ENCODE peak calls at places on chromosomes 2 and 18, in seven cellular contexts. B is NCI-H2029, J is neural progenitor cell, Z is Ammon's horn, H is A549, K is HAP-1, O is T-cell. M is an unnamed sample.
A peak's percentile ranks its signal among the peaks of the same experiment; 100 is the strongest.

GRCh38 chr2:157334797-157335196 is 9.2 kb upstream of the ERMN start:
- DNase-seq in O (no peak), Z (no peak), H (no peak), J (no peak), B (no peak), K (no peak), M (no peak)

GRCh38 chr2:170006592-170007327 is 171.2 kb upstream of the MYO3B start:
- DNase-seq in B (no peak), O (no peak), Z (no peak), J (no peak), H (no peak), K (no peak), M (no peak)

GRCh38 chr2:59920961-59921360 is 632.5 kb downstream of the BCL11A start:
- DNase-seq in J (no peak), Z (no peak), B (no peak), K (no peak), O (no peak), H (no peak), M (no peak)

GRCh38 chr2:172095146-172095904 is 7.4 kb downstream of the DLX2 start:
- DNase-seq in J (peak; percentile 80), O (peak; percentile 55), K (peak; percentile 83), H (peak; percentile 74), B (no peak), Z (no peak), M (peak; percentile 64)

GRCh38 chr2:206150631-206151030 is 8.6 kb downstream of the NDUFS1 start:
- DNase-seq in B (no peak), K (peak; percentile 24), H (no peak), Z (no peak), J (no peak), O (no peak), M (no peak)

GRCh38 chr2:99403524-99403923 is 66.3 kb downstream of the EIF5B start:
- DNase-seq in J (no peak), O (no peak), K (no peak), Z (no peak), B (no peak), H (peak; percentile 13), M (no peak)

GRCh38 chr2:62705859-62706720 is 577 bp downstream of the EHBP1 start:
- DNase-seq in J (peak; percentile 44), Z (peak; percentile 75), B (peak; percentile 16), H (peak; percentile 80), K (peak; percentile 78), O (no peak), M (peak; percentile 22)

GRCh38 chr2:44191739-44192138 is 23.1 kb downstream of the PPM1B start:
- DNase-seq in H (no peak), Z (no peak), B (no peak), O (no peak), K (no peak), J (no peak), M (no peak)

GRCh38 chr2:46510596-46511177 is 31.3 kb downstream of the TMEM247 start:
- DNase-seq in K (no peak), Z (no peak), B (no peak), H (no peak), J (no peak), O (no peak), M (no peak)

GRCh38 chr18:50719471-50719987 is 100.3 kb downstream of the MRO start:
- DNase-seq in H (no peak), K (no peak), Z (no peak), B (no peak), J (no peak), O (no peak), M (no peak)

GRCh38 chr2:232482301-232483238 is 5.1 kb downstream of the ECEL1 start:
- DNase-seq in K (no peak), H (no peak), O (no peak), B (no peak), J (no peak), Z (no peak), M (no peak)

M was measured in effector CD4-positive, alpha-beta T cell.